ENCODE peak calls at places on chromosomes 3 and 15, in eight cellular contexts. One of them, this sample, is unnamed. For H3K9me3, the result is how much of the 10 kb centered on the place peaks cover.

GRCh38 chr15:63146684-63147083 is 10.6 kb downstream of the RPS27L start:
- DNase-seq in naive thymus-derived CD4-positive, alpha-beta T cell: no peak
- DNase-seq in tibial nerve: no peak
- DNase-seq in HCT116: no peak
- DNase-seq in endothelial cell of umbilical vein: peak
- DNase-seq in right lobe of liver: no peak
- DNase-seq in lower lobe of right lung: no peak
- DNase-seq in breast epithelium: no peak
- DNase-seq in this sample: no peak

GRCh38 chr3:114527036-114527644 is 233.3 kb downstream of the TIGIT start:
- DNase-seq in naive thymus-derived CD4-positive, alpha-beta T cell: no peak
- DNase-seq in tibial nerve: no peak
- DNase-seq in HCT116: no peak
- DNase-seq in endothelial cell of umbilical vein: peak
- DNase-seq in right lobe of liver: no peak
- DNase-seq in lower lobe of right lung: no peak
- DNase-seq in breast epithelium: no peak
- DNase-seq in this sample: no peak

GRCh38 chr3:54122802-54123537 is 618 bp downstream of the CACNA2D3 start:
- DNase-seq in naive thymus-derived CD4-positive, alpha-beta T cell: no peak
- DNase-seq in tibial nerve: no peak
- DNase-seq in HCT116: no peak
- DNase-seq in endothelial cell of umbilical vein: no peak
- DNase-seq in right lobe of liver: peak
- DNase-seq in lower lobe of right lung: no peak
- DNase-seq in breast epithelium: no peak
- DNase-seq in this sample: peak

GRCh38 chr3:194329566-194329965 is 21.6 kb downstream of the CPN2 start:
- DNase-seq in naive thymus-derived CD4-positive, alpha-beta T cell: no peak
- DNase-seq in tibial nerve: no peak
- DNase-seq in HCT116: no peak
- DNase-seq in endothelial cell of umbilical vein: no peak
- DNase-seq in right lobe of liver: no peak
- DNase-seq in lower lobe of right lung: no peak
- DNase-seq in breast epithelium: no peak
- DNase-seq in this sample: no peak

GRCh38 chr15:66085128-66085527 is 168.4 kb downstream of the MEGF11 start:
- DNase-seq in naive thymus-derived CD4-positive, alpha-beta T cell: no peak
- DNase-seq in tibial nerve: no peak
- DNase-seq in HCT116: no peak
- DNase-seq in endothelial cell of umbilical vein: no peak
- DNase-seq in right lobe of liver: no peak
- DNase-seq in lower lobe of right lung: no peak
- DNase-seq in breast epithelium: no peak
- DNase-seq in this sample: no peak

GRCh38 chr3:107344722-107345121 is 32.5 kb upstream of the CCDC54 start:
- DNase-seq in naive thymus-derived CD4-positive, alpha-beta T cell: no peak
- DNase-seq in tibial nerve: no peak
- DNase-seq in HCT116: no peak
- DNase-seq in endothelial cell of umbilical vein: no peak
- DNase-seq in right lobe of liver: no peak
- DNase-seq in lower lobe of right lung: no peak
- DNase-seq in breast epithelium: no peak
- DNase-seq in this sample: no peak

GRCh38 chr3:17238029-17238428 is 353.3 kb downstream of the PLCL2 start:
- DNase-seq in naive thymus-derived CD4-positive, alpha-beta T cell: no peak
- DNase-seq in tibial nerve: no peak
- DNase-seq in HCT116: no peak
- DNase-seq in endothelial cell of umbilical vein: no peak
- DNase-seq in right lobe of liver: no peak
- DNase-seq in lower lobe of right lung: no peak
- DNase-seq in breast epithelium: no peak
- DNase-seq in this sample: no peak

GRCh38 chr3:117628896-117629295 is 919.3 kb downstream of the TUSC7 start:
- DNase-seq in naive thymus-derived CD4-positive, alpha-beta T cell: no peak
- DNase-seq in tibial nerve: peak
- DNase-seq in HCT116: no peak
- DNase-seq in endothelial cell of umbilical vein: peak
- DNase-seq in right lobe of liver: no peak
- DNase-seq in lower lobe of right lung: no peak
- DNase-seq in breast epithelium: peak
- DNase-seq in this sample: no peak

GRCh38 chr3:72663429-72663828 is 184.8 kb downstream of the SHQ1 start:
- DNase-seq in naive thymus-derived CD4-positive, alpha-beta T cell: no peak
- DNase-seq in tibial nerve: no peak
- DNase-seq in HCT116: no peak
- DNase-seq in endothelial cell of umbilical vein: no peak
- DNase-seq in right lobe of liver: no peak
- DNase-seq in lower lobe of right lung: no peak
- DNase-seq in breast epithelium: no peak
- DNase-seq in this sample: no peak

GRCh38 chr15:32787949-32788348 is 70.1 kb downstream of the GREM1 start:
- DNase-seq in naive thymus-derived CD4-positive, alpha-beta T cell: no peak
- DNase-seq in tibial nerve: no peak
- DNase-seq in HCT116: no peak
- DNase-seq in endothelial cell of umbilical vein: no peak
- DNase-seq in right lobe of liver: no peak
- DNase-seq in lower lobe of right lung: peak
- DNase-seq in breast epithelium: no peak
- DNase-seq in this sample: no peak

GRCh38 chr3:149352556-149352955 is 19.1 kb upstream of the TM4SF18 start:
- DNase-seq in naive thymus-derived CD4-positive, alpha-beta T cell: peak
- DNase-seq in tibial nerve: no peak
- DNase-seq in HCT116: peak
- DNase-seq in endothelial cell of umbilical vein: peak
- DNase-seq in right lobe of liver: peak
- DNase-seq in lower lobe of right lung: peak
- DNase-seq in breast epithelium: peak
- DNase-seq in this sample: peak

GRCh38 chr3:47017504-47018268 is 38.2 kb downstream of the NBEAL2 start:
- DNase-seq in naive thymus-derived CD4-positive, alpha-beta T cell: no peak
- DNase-seq in tibial nerve: no peak
- DNase-seq in HCT116: no peak
- DNase-seq in endothelial cell of umbilical vein: no peak
- DNase-seq in right lobe of liver: no peak
- DNase-seq in lower lobe of right lung: no peak
- DNase-seq in breast epithelium: no peak
- DNase-seq in this sample: no peak

GRCh38 chr3:156630081-156630772 is 44.2 kb upstream of the TIPARP start:
- DNase-seq in naive thymus-derived CD4-positive, alpha-beta T cell: no peak
- DNase-seq in tibial nerve: no peak
- DNase-seq in HCT116: peak
- DNase-seq in endothelial cell of umbilical vein: no peak
- DNase-seq in right lobe of liver: no peak
- DNase-seq in lower lobe of right lung: no peak
- DNase-seq in breast epithelium: no peak
- DNase-seq in this sample: no peak

GRCh38 chr15:68334661-68335124 is 57.1 kb downstream of the FEM1B start:
- DNase-seq in naive thymus-derived CD4-positive, alpha-beta T cell: no peak
- DNase-seq in tibial nerve: no peak
- DNase-seq in HCT116: no peak
- DNase-seq in endothelial cell of umbilical vein: no peak
- DNase-seq in right lobe of liver: no peak
- DNase-seq in lower lobe of right lung: no peak
- DNase-seq in breast epithelium: peak
- DNase-seq in this sample: peak

GRCh38 chr15:68335655-68336054 is 58.1 kb downstream of the FEM1B start:
- DNase-seq in naive thymus-derived CD4-positive, alpha-beta T cell: no peak
- DNase-seq in tibial nerve: no peak
- DNase-seq in HCT116: no peak
- DNase-seq in endothelial cell of umbilical vein: no peak
- DNase-seq in right lobe of liver: peak
- DNase-seq in lower lobe of right lung: no peak
- DNase-seq in breast epithelium: peak
- DNase-seq in this sample: no peak

GRCh38 chr15:68335251-68335650 is 57.7 kb downstream of the FEM1B start:
- DNase-seq in naive thymus-derived CD4-positive, alpha-beta T cell: no peak
- DNase-seq in tibial nerve: no peak
- DNase-seq in HCT116: no peak
- DNase-seq in endothelial cell of umbilical vein: peak
- DNase-seq in right lobe of liver: peak
- DNase-seq in lower lobe of right lung: no peak
- DNase-seq in breast epithelium: peak
- DNase-seq in this sample: peak

GRCh38 chr15:68332266-68332665 is 54.7 kb downstream of the FEM1B start:
- DNase-seq in naive thymus-derived CD4-positive, alpha-beta T cell: no peak
- DNase-seq in tibial nerve: no peak
- DNase-seq in HCT116: no peak
- DNase-seq in endothelial cell of umbilical vein: no peak
- DNase-seq in right lobe of liver: no peak
- DNase-seq in lower lobe of right lung: no peak
- DNase-seq in breast epithelium: no peak
- DNase-seq in this sample: no peak

GRCh38 chr15:68333775-68334470 is 56.4 kb downstream of the FEM1B start:
- DNase-seq in naive thymus-derived CD4-positive, alpha-beta T cell: no peak
- DNase-seq in tibial nerve: no peak
- DNase-seq in HCT116: no peak
- DNase-seq in endothelial cell of umbilical vein: no peak
- DNase-seq in right lobe of liver: no peak
- DNase-seq in lower lobe of right lung: peak
- DNase-seq in breast epithelium: no peak
- DNase-seq in this sample: no peak
- H3K27ac ChIP-seq in naive thymus-derived CD4-positive, alpha-beta T cell: no peak
- H3K27ac ChIP-seq in tibial nerve: peak
- H3K27ac ChIP-seq in HCT116: no peak
- H3K27ac ChIP-seq in endothelial cell of umbilical vein: no peak
- H3K27ac ChIP-seq in right lobe of liver: no peak
- H3K27ac ChIP-seq in lower lobe of right lung: no peak
- H3K27ac ChIP-seq in breast epithelium: peak
- H3K27ac ChIP-seq in this sample: no peak

DNA sequence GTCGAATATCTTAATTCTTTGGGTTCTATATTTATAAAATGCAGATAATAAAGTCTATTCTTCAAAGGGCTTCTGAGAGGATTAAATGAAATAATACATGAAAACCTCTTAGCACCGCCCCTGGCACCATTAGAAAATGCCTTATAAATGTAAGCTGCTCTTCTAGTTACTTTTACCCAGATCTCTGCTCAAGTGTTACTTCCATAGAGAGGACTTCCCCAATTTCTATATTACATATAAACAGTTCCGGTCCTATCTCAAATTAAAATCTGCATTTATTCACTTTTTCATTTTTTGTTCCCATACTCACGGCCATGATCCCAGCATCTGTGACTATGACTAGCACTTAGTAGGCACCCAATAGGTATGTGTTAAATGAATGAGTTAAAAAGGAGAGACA is 890.9 kb upstream of the CFAP20DC start:
- DNase-seq in naive thymus-derived CD4-positive, alpha-beta T cell: no peak
- DNase-seq in tibial nerve: no peak
- DNase-seq in HCT116: no peak
- DNase-seq in endothelial cell of umbilical vein: no peak
- DNase-seq in right lobe of liver: no peak
- DNase-seq in lower lobe of right lung: no peak
- DNase-seq in breast epithelium: no peak
- DNase-seq in this sample: no peak
- H3K4me3 ChIP-seq in naive thymus-derived CD4-positive, alpha-beta T cell: no peak
- H3K4me3 ChIP-seq in tibial nerve: no peak
- H3K4me3 ChIP-seq in HCT116: no peak
- H3K4me3 ChIP-seq in endothelial cell of umbilical vein: no peak
- H3K4me3 ChIP-seq in right lobe of liver: no peak
- H3K4me3 ChIP-seq in lower lobe of right lung: no peak
- H3K4me3 ChIP-seq in breast epithelium: no peak
- H3K4me3 ChIP-seq in this sample: no peak

GRCh38 chr15:25240461-25241021 is 198.3 kb downstream of the UBE3A start:
- DNase-seq in naive thymus-derived CD4-positive, alpha-beta T cell: no peak
- DNase-seq in tibial nerve: no peak
- DNase-seq in HCT116: no peak
- DNase-seq in endothelial cell of umbilical vein: no peak
- DNase-seq in right lobe of liver: peak
- DNase-seq in lower lobe of right lung: peak
- DNase-seq in breast epithelium: no peak
- DNase-seq in this sample: peak

GRCh38 chr15:25238126-25238525 is 200.7 kb downstream of the UBE3A start:
- DNase-seq in naive thymus-derived CD4-positive, alpha-beta T cell: no peak
- DNase-seq in tibial nerve: no peak
- DNase-seq in HCT116: no peak
- DNase-seq in endothelial cell of umbilical vein: no peak
- DNase-seq in right lobe of liver: peak
- DNase-seq in lower lobe of right lung: peak
- DNase-seq in breast epithelium: no peak
- DNase-seq in this sample: peak

GRCh38 chr15:25241241-25241801 is 197.5 kb downstream of the UBE3A start:
- DNase-seq in naive thymus-derived CD4-positive, alpha-beta T cell: no peak
- DNase-seq in tibial nerve: no peak
- DNase-seq in HCT116: no peak
- DNase-seq in endothelial cell of umbilical vein: no peak
- DNase-seq in right lobe of liver: peak
- DNase-seq in lower lobe of right lung: peak
- DNase-seq in breast epithelium: no peak
- DNase-seq in this sample: peak

GRCh38 chr15:25238716-25239470 is 199.9 kb downstream of the UBE3A start:
- DNase-seq in naive thymus-derived CD4-positive, alpha-beta T cell: no peak
- DNase-seq in tibial nerve: no peak
- DNase-seq in HCT116: no peak
- DNase-seq in endothelial cell of umbilical vein: no peak
- DNase-seq in right lobe of liver: peak
- DNase-seq in lower lobe of right lung: peak
- DNase-seq in breast epithelium: no peak
- DNase-seq in this sample: no peak

DNA sequence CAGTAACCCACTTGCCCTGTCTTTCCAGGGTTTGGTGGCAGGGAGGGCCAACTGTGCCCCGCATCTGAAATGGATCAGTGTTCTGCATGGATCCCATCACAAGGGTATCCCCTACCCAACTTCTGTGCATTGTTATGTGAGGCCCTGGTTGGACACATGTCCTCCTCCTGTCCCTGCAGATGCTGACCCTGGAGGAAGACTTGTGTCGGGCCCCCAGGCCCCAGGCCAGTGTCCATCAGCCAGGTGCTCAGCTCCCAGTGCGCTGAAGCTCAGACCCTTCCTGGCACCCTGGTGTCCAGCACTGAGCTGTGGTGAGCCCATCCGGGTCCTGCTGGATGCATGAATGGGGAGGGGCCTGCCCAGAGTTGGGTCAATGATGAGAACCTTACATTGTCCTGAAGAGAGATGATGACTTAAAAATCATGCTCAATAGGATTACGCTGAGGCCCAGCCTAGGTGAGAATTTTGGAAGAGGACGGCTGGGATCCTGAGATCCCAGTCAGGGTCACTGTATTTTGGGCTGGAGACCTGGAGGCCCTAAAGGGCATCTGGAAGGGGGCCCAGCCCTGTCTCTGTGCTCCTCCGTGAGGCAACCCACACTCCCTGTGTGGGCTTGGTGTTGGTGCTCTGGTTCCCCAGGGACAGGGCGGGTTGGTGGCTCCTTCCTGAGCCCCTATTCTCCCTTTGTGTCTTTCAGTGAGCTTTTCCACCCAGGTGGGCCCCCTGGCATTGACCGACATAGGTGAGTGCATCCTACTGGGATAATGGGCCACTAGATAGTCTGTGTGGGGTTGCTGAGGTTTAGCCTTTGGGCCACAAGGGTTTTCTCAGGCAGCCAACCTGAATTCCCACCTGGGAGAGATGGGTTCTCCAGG is 199.1 kb downstream of the UBE3A start:
- DNase-seq in naive thymus-derived CD4-positive, alpha-beta T cell: no peak
- DNase-seq in tibial nerve: no peak
- DNase-seq in HCT116: no peak
- DNase-seq in endothelial cell of umbilical vein: no peak
- DNase-seq in right lobe of liver: peak
- DNase-seq in lower lobe of right lung: peak
- DNase-seq in breast epithelium: no peak
- DNase-seq in this sample: peak
- H3K9me3 ChIP-seq in naive thymus-derived CD4-positive, alpha-beta T cell: under half
- H3K9me3 ChIP-seq in tibial nerve: under half
- H3K9me3 ChIP-seq in HCT116: under half
- H3K9me3 ChIP-seq in endothelial cell of umbilical vein: under half
- H3K9me3 ChIP-seq in right lobe of liver: under half
- H3K9me3 ChIP-seq in lower lobe of right lung: under half
- H3K9me3 ChIP-seq in breast epithelium: half or more
- H3K9me3 ChIP-seq in this sample: under half

GRCh38 chr15:94263341-94264273 is 32.2 kb downstream of the MCTP2 start:
- DNase-seq in naive thymus-derived CD4-positive, alpha-beta T cell: no peak
- DNase-seq in tibial nerve: no peak
- DNase-seq in HCT116: no peak
- DNase-seq in endothelial cell of umbilical vein: no peak
- DNase-seq in right lobe of liver: no peak
- DNase-seq in lower lobe of right lung: no peak
- DNase-seq in breast epithelium: no peak
- DNase-seq in this sample: no peak
- H3K27ac ChIP-seq in naive thymus-derived CD4-positive, alpha-beta T cell: no peak
- H3K27ac ChIP-seq in tibial nerve: peak
- H3K27ac ChIP-seq in HCT116: no peak
- H3K27ac ChIP-seq in endothelial cell of umbilical vein: no peak
- H3K27ac ChIP-seq in right lobe of liver: no peak
- H3K27ac ChIP-seq in lower lobe of right lung: no peak
- H3K27ac ChIP-seq in breast epithelium: peak
- H3K27ac ChIP-seq in this sample: no peak

This sample was measured in pancreas.